ENCODE peak calls at places on chromosomes 3 and 15, in six cellular contexts. N, Y, M, K, R and J are unnamed samples.

GRCh38 chr3:184255291-184256039 is 5.9 kb downstream of the CAMK2N2 start:
- DNase-seq in N (no peak), Y (no peak), M (no peak), K (no peak), R (peak), J (no peak)

GRCh38 chr3:60226907-60227306 is 1024.3 kb downstream of the FHIT start:
- DNase-seq in N (no peak), Y (no peak), M (no peak), K (peak), R (no peak), J (no peak)

GRCh38 chr3:136250862-136251460 is 821 bp downstream of the PCCB start:
- DNase-seq in N (no peak), Y (peak), M (peak), K (peak), R (peak), J (peak)

GRCh38 chr3:120344349-120344748 is 4.8 kb downstream of the LRRC58 start:
- DNase-seq in N (no peak), Y (no peak), M (no peak), K (no peak), R (no peak), J (no peak)

GRCh38 chr3:157300091-157300490 is 136.6 kb upstream of the PTX3 start:
- DNase-seq in N (no peak), Y (no peak), M (no peak), K (no peak), R (no peak), J (no peak)

GRCh38 chr3:60531759-60532158 is 719.5 kb downstream of the FHIT start:
- DNase-seq in N (no peak), Y (no peak), M (no peak), K (no peak), R (no peak), J (no peak)

GRCh38 chr3:50214824-50215223 is 9.8 kb downstream of the SLC38A3 start:
- DNase-seq in N (no peak), Y (no peak), M (no peak), K (no peak), R (no peak), J (no peak)

GRCh38 chr15:101538996-101539395 is 49.5 kb upstream of the PCSK6 start:
- DNase-seq in N (no peak), Y (no peak), M (no peak), K (no peak), R (no peak), J (peak)

GRCh38 chr3:5194801-5195509 is 7.4 kb downstream of the EDEM1 start:
- DNase-seq in N (peak), Y (no peak), M (no peak), K (no peak), R (no peak), J (no peak)

GRCh38 chr3:4343258-4343657 is 40.1 kb downstream of the SETMAR start:
- DNase-seq in N (no peak), Y (no peak), M (no peak), K (no peak), R (no peak), J (no peak)

GRCh38 chr15:59437777-59438574 is at the start of gene FAM81A:
- DNase-seq in N (no peak), Y (peak), M (peak), K (peak), R (peak), J (peak)

GRCh38 chr3:122005033-122005565 is 16.9 kb downstream of the ILDR1 start:
- DNase-seq in N (no peak), Y (peak), M (no peak), K (no peak), R (no peak), J (peak)

GRCh38 chr3:192931825-192932224 is 14.2 kb upstream of the MB21D2 start:
- DNase-seq in N (no peak), Y (no peak), M (no peak), K (no peak), R (no peak), J (no peak)

GRCh38 chr15:77074350-77074749 is 3.4 kb upstream of the TSPAN3 start:
- DNase-seq in N (no peak), Y (no peak), M (no peak), K (no peak), R (no peak), J (no peak)